ENCODE peak calls at places on chromosomes 3 and 15, in nine cellular contexts. N is left ventricle myocardium inferior, E is Calu3, K is endothelial cell of umbilical vein, O is spleen, Y is cardiac muscle cell, D is heart left ventricle, V is retinal pigment epithelial cell, C is fibroblast of lung. S is an unnamed sample.

GRCh38 chr3:164364111-164364510 is 714.2 kb downstream of the SI start:
- DNase-seq in N (no peak), E (no peak), K (no peak), O (no peak), Y (no peak), D (no peak), V (no peak), C (no peak), S (no peak)

GRCh38 chr15:60821462-60822061 is 342.6 kb upstream of the ICE2 start:
- DNase-seq in N (no peak), E (no peak), K (no peak), O (no peak), Y (no peak), D (no peak), V (peak), C (no peak), S (no peak)

GRCh38 chr3:139297588-139298311 is 46.1 kb upstream of the MRPS22 start:
- DNase-seq in N (no peak), E (no peak), K (no peak), O (no peak), Y (no peak), D (no peak), V (no peak), C (no peak), S (no peak)

GRCh38 chr3:52663098-52663497 is 22.6 kb downstream of the PBRM1 start:
- DNase-seq in N (no peak), E (no peak), K (no peak), O (no peak), Y (no peak), D (no peak), V (no peak), C (no peak), S (no peak)

GRCh38 chr15:35545316-35545824 is 595 bp downstream of the DPH6 start:
- DNase-seq in N (peak), E (no peak), K (peak), O (peak), Y (peak), D (peak), V (no peak), C (peak), S (peak)

GRCh38 chr3:52552089-52552488 is 15.7 kb downstream of the UQCC5 start:
- DNase-seq in N (no peak), E (peak), K (no peak), O (no peak), Y (no peak), D (no peak), V (no peak), C (no peak), S (no peak)

GRCh38 chr3:127064391-127065137 is 81.6 kb downstream of the PLXNA1 start:
- DNase-seq in N (no peak), E (no peak), K (no peak), O (peak), Y (peak), D (peak), V (peak), C (peak), S (no peak)

GRCh38 chr3:128060473-128061381 is 8.5 kb downstream of the SEC61A1 start:
- DNase-seq in N (no peak), E (no peak), K (peak), O (no peak), Y (peak), D (no peak), V (no peak), C (peak), S (no peak)

GRCh38 chr3:157130138-157130880 is 29.6 kb downstream of the CCNL1 start:
- DNase-seq in N (peak), E (peak), K (peak), O (peak), Y (peak), D (no peak), V (no peak), C (peak), S (peak)

GRCh38 chr15:51739056-51739455 is 1.6 kb upstream of the LYSMD2 start:
- DNase-seq in N (no peak), E (no peak), K (no peak), O (no peak), Y (no peak), D (no peak), V (no peak), C (no peak), S (no peak)

GRCh38 chr15:39391230-39391629 is 189.6 kb upstream of the THBS1 start:
- DNase-seq in N (no peak), E (no peak), K (no peak), O (no peak), Y (peak), D (no peak), V (no peak), C (no peak), S (no peak)

GRCh38 chr3:73378207-73378606 is 246.5 kb downstream of the PDZRN3 start:
- DNase-seq in N (no peak), E (no peak), K (no peak), O (no peak), Y (no peak), D (no peak), V (no peak), C (no peak), S (no peak)

GRCh38 chr3:135325726-135326245 is 530.7 kb downstream of the EPHB1 start:
- DNase-seq in N (peak), E (no peak), K (no peak), O (no peak), Y (no peak), D (no peak), V (no peak), C (no peak), S (no peak)

GRCh38 chr15:45183001-45183400 is 4.8 kb downstream of the SHF start:
- DNase-seq in N (no peak), E (peak), K (no peak), O (no peak), Y (no peak), D (no peak), V (no peak), C (no peak), S (peak)

GRCh38 chr3:46778101-46778500 is 60.4 kb upstream of the PRSS50 start:
- DNase-seq in N (no peak), E (no peak), K (no peak), O (no peak), Y (no peak), D (no peak), V (no peak), C (no peak), S (no peak)

GRCh38 chr3:13136426-13136825 is 63.2 kb upstream of the IQSEC1 start:
- DNase-seq in N (no peak), E (no peak), K (no peak), O (no peak), Y (no peak), D (no peak), V (no peak), C (no peak), S (no peak)

GRCh38 chr15:86568378-86568777 is 488.7 kb downstream of the AGBL1 start:
- DNase-seq in N (no peak), E (no peak), K (no peak), O (no peak), Y (no peak), D (no peak), V (no peak), C (no peak), S (no peak)

GRCh38 chr3:194640829-194641228 is 7.6 kb upstream of the TMEM44 start:
- DNase-seq in N (no peak), E (peak), K (peak), O (no peak), Y (peak), D (no peak), V (no peak), C (peak), S (no peak)

GRCh38 chr15:99347609-99348008 is 96.3 kb downstream of the LRRC28 start:
- DNase-seq in N (no peak), E (no peak), K (no peak), O (no peak), Y (peak), D (no peak), V (no peak), C (no peak), S (no peak)

GRCh38 chr15:71153823-71154524 is 38.7 kb downstream of the THSD4 start:
- DNase-seq in N (no peak), E (no peak), K (no peak), O (no peak), Y (peak), D (no peak), V (no peak), C (no peak), S (no peak)

GRCh38 chr15:101795455-101795854 is 7.9 kb upstream of the OR4F6 start:
- DNase-seq in N (no peak), E (no peak), K (peak), O (no peak), Y (peak), D (no peak), V (no peak), C (peak), S (no peak)

GRCh38 chr3:43619593-43619992 is 2.2 kb downstream of the ANO10 start:
- DNase-seq in N (no peak), E (no peak), K (no peak), O (no peak), Y (no peak), D (no peak), V (no peak), C (no peak), S (no peak)

GRCh38 chr15:100818927-100819326 is 60.7 kb upstream of the ALDH1A3 start:
- DNase-seq in N (no peak), E (no peak), K (no peak), O (no peak), Y (peak), D (no peak), V (no peak), C (peak), S (no peak)

GRCh38 chr3:165800970-165801369 is 36.3 kb downstream of the BCHE start:
- DNase-seq in N (no peak), E (no peak), K (no peak), O (no peak), Y (no peak), D (no peak), V (no peak), C (peak), S (no peak)

GRCh38 chr3:46349484-46350261 is 4.2 kb upstream of the CCR2 start:
- DNase-seq in N (no peak), E (no peak), K (no peak), O (no peak), Y (no peak), D (no peak), V (no peak), C (no peak), S (no peak)

DNA sequence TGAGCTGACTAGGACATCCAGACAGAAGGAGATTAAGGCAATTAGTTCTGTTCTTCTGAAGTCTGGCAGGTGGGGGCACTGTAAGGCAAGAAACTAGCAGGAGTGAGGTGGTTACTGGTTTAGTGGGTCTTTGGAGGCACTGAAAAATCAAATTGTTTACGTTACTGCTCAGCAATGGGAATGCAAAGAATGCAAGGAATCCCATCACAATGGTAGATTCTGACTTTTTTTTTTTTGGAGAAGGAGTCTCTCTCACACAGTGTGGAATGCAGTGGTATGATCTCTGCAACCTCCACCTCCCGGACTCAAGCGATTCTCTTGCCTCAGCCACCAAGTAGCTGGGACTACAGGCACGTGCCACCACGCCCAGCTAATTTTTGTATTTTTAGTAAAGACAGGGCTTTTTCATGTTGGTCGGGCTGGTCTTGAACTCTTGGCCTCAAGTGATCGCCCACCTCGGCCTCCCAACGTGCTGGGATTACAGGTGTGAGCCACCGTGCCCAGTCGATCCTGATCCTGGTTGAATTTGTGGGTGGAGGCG is 16.4 kb downstream of the FAM107A start:
- DNase-seq in N (no peak), E (peak), K (peak), O (no peak), Y (peak), D (no peak), V (peak), C (peak), S (no peak)
- TF ChIP-seq CTCF in N (peak), E (peak), K (peak), O (no peak), Y (peak), D (peak), V (peak), C (peak), S (no peak)

DNA sequence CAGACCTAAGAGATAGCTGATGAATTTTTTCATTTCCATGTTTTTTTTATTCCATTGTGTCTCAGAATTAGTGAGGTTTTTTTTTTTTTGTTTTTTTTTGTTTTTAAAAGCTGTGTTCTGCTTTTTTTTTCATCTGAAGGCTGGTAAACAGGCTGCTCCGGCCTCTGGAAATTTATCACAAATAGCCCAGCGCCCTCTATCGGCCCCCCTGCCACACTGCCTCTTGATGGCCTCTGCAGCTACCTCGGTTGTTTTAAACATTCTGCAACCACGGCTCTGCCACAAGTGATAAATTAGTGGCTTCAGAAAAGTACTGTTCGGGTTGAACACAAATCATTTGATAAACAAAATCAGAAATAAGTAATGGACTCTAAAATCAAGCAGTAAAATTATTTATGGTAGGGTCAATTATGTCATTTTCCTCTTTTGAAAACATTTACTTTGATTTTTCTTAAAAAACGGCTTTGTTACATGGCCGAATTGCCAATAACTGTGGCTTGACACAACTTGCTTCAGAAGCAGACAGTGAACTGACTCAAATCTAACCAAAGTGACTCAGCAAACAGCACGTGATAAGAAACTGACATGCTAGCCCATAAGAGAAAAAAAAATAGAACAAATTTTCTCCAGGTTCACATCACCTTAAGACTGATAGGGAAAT is 87.8 kb downstream of the RSL24D1 start:
- DNase-seq in N (peak), E (peak), K (peak), O (peak), Y (peak), D (peak), V (peak), C (peak), S (peak)
- TF ChIP-seq CTCF in N (peak), E (peak), K (peak), O (no peak), Y (peak), D (peak), V (peak), C (peak), S (peak)

GRCh38 chr3:16264708-16265454 is at the start of the genes DPH3 and OXNAD1:
- DNase-seq in N (peak), E (peak), K (peak), O (peak), Y (peak), D (peak), V (peak), C (peak), S (peak)
- TF ChIP-seq CTCF in N (peak), E (no peak), K (no peak), O (no peak), Y (no peak), D (no peak), V (no peak), C (no peak), S (no peak)

GRCh38 chr3:187222801-187223200 is 25.5 kb downstream of the RTP1 start:
- DNase-seq in N (no peak), E (no peak), K (no peak), O (no peak), Y (no peak), D (no peak), V (no peak), C (no peak), S (no peak)

GRCh38 chr3:187228740-187229139 is 31.5 kb downstream of the RTP1 start:
- DNase-seq in N (no peak), E (no peak), K (no peak), O (no peak), Y (no peak), D (no peak), V (no peak), C (no peak), S (no peak)

GRCh38 chr3:187227658-187228258 is 30.5 kb downstream of the RTP1 start:
- DNase-seq in N (no peak), E (peak), K (no peak), O (no peak), Y (peak), D (no peak), V (peak), C (peak), S (no peak)

DNA sequence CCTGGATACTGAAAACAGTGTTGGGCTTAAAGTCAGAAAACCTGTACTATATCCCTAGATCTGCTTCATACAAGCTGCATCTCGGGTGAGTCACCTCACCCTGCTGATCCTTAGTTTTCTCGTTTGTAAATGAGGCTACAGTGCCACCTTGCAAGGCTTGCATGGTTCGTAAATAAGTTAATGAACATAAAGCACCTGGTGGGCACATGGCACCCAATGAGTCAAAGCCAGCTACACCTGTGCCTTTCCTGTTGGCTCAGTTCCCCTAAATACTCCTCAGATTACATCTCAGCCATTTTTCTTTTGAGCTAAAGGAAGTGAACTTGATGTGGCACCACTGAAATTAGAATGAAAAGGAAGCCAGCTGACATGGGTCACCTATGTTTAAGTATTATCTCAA is 26.5 kb downstream of the RTP1 start:
- DNase-seq in N (no peak), E (peak), K (no peak), O (no peak), Y (no peak), D (no peak), V (peak), C (no peak), S (no peak)
- TF ChIP-seq CTCF in N (no peak), E (no peak), K (no peak), O (no peak), Y (no peak), D (no peak), V (no peak), C (no peak), S (no peak)

GRCh38 chr3:191373327-191373726 is 43.0 kb upstream of the UTS2B start:
- DNase-seq in N (no peak), E (no peak), K (no peak), O (no peak), Y (no peak), D (no peak), V (no peak), C (peak), S (no peak)

GRCh38 chr3:191372122-191372521 is 41.8 kb upstream of the UTS2B start:
- DNase-seq in N (no peak), E (no peak), K (no peak), O (no peak), Y (no peak), D (no peak), V (no peak), C (no peak), S (no peak)

GRCh38 chr3:191366675-191367074 is 36.3 kb upstream of the UTS2B start:
- DNase-seq in N (no peak), E (no peak), K (peak), O (no peak), Y (peak), D (no peak), V (no peak), C (peak), S (no peak)

DNA sequence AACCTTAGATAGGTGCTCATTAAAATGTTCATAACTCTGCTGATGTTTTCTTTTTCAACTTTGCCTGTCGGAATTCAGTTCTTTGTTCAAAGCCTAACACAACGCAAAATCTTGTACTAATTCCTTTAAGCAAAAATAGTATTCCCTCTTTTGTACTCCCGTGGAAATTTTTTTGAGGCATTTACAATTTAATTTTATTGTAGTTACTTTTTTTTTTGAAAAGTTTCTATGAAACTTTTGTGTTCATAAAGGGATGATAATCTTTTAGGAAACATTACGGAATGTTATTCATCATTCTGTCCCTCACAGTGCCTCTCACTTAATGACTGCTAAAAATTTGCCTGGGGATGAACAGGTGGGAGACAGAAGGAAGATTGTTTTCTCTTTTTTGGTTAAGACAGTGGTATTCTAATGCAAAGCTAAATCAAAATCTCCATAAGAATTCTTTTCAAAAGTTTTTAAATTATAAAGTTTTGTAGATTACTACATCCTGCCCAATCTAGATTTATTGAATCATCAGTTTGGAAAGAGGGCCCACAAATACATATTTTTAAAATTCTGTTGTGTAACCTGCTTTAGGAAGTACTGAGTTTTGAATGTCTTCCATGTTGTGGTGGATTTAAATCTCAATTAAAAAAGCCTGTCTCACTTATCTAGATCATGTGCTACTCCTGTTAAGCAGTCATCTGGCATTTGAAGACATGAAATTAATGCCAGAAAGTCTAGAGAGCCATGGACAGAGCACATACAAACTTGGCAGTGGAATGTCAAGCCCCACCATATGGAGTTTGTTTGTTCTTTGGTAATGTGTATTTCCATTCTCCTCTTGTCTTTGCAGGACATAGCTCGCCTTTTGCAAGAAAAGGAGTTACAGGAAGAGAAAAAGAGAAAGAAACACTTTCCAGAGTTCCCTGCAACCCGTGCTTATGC is 39.0 kb upstream of the UTS2B start:
- DNase-seq in N (no peak), E (no peak), K (no peak), O (no peak), Y (peak), D (no peak), V (no peak), C (peak), S (no peak)
- TF ChIP-seq CTCF in N (no peak), E (no peak), K (no peak), O (no peak), Y (no peak), D (no peak), V (no peak), C (no peak), S (no peak)

DNA sequence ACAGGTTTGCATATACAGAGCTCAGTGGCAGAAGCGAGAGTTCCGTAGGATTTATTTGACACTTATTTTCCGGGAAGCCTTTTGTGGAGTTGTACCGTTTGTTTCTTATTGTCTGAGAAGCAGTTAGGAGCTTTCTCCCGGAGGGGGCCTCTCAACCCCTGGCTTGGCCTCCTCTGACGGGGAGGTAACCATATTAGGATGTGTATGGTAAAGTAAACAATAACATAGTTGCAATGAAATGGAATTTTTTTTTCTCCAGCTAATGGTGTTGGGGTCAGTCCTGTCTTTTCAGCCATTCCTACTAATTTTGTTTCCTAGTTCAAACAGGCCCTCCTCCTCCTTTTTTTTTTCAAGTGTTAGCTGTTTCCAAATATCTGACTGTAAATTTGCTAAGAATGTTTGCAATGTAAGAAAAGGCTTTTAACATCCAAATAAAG is 338.5 kb downstream of the FOXP1 start:
- DNase-seq in N (no peak), E (peak), K (peak), O (no peak), Y (peak), D (no peak), V (no peak), C (peak), S (no peak)
- TF ChIP-seq CTCF in N (no peak), E (no peak), K (no peak), O (no peak), Y (peak), D (no peak), V (no peak), C (no peak), S (no peak)